ENCODE peak calls at places on chromosomes 6 and 20, in eight cellular contexts. One of them, this sample, is unnamed.
A peak's percentile ranks its signal among the peaks of the same experiment; 100 is the strongest.

GRCh38 chr6:31529329-31530150 is 778 bp downstream of the MCCD1 start:
- DNase-seq in uterus: no peak
- DNase-seq in stimulated activated CD8-positive, alpha-beta memory T cell treated with anti-CD3 and anti-CD28 coated beads, Interleukin-2, amount 100 ng/mL, for 1 hour: no peak
- DNase-seq in foreskin fibroblast: no peak
- DNase-seq in activated naive CD8-positive, alpha-beta T cell treated with anti-CD3 and anti-CD28 coated beads, Interleukin-2, amount 10 ng/mL, durations not matched to agents 7 days and 5 days: no peak
- DNase-seq in M059J: peak; percentile 55
- DNase-seq in breast epithelium: no peak
- DNase-seq in T-helper 2 cell: no peak
- DNase-seq in this sample: no peak

GRCh38 chr6:33377166-33377565 is 14.5 kb upstream of the KIFC1 start:
- DNase-seq in activated naive CD8-positive, alpha-beta T cell treated with anti-CD3 and anti-CD28 coated beads, Interleukin-2, amount 10 ng/mL, durations not matched to agents 7 days and 5 days: no peak
- DNase-seq in uterus: no peak
- DNase-seq in foreskin fibroblast: no peak
- DNase-seq in stimulated activated CD8-positive, alpha-beta memory T cell treated with anti-CD3 and anti-CD28 coated beads, Interleukin-2, amount 100 ng/mL, for 1 hour: no peak
- DNase-seq in breast epithelium: no peak
- DNase-seq in M059J: no peak
- DNase-seq in T-helper 2 cell: no peak
- DNase-seq in this sample: no peak

GRCh38 chr6:117531346-117531745 is 48.9 kb downstream of the DCBLD1 start:
- DNase-seq in breast epithelium: no peak
- DNase-seq in T-helper 2 cell: no peak
- DNase-seq in activated naive CD8-positive, alpha-beta T cell treated with anti-CD3 and anti-CD28 coated beads, Interleukin-2, amount 10 ng/mL, durations not matched to agents 7 days and 5 days: no peak
- DNase-seq in stimulated activated CD8-positive, alpha-beta memory T cell treated with anti-CD3 and anti-CD28 coated beads, Interleukin-2, amount 100 ng/mL, for 1 hour: no peak
- DNase-seq in foreskin fibroblast: no peak
- DNase-seq in uterus: no peak
- DNase-seq in M059J: no peak
- DNase-seq in this sample: no peak

GRCh38 chr20:47577271-47577670 is 75.6 kb downstream of the NCOA3 start:
- DNase-seq in uterus: no peak
- DNase-seq in activated naive CD8-positive, alpha-beta T cell treated with anti-CD3 and anti-CD28 coated beads, Interleukin-2, amount 10 ng/mL, durations not matched to agents 7 days and 5 days: no peak
- DNase-seq in T-helper 2 cell: no peak
- DNase-seq in M059J: no peak
- DNase-seq in foreskin fibroblast: no peak
- DNase-seq in stimulated activated CD8-positive, alpha-beta memory T cell treated with anti-CD3 and anti-CD28 coated beads, Interleukin-2, amount 100 ng/mL, for 1 hour: no peak
- DNase-seq in breast epithelium: no peak
- DNase-seq in this sample: no peak

GRCh38 chr6:116530436-116530835 is 15.0 kb downstream of the TRAPPC3L start:
- DNase-seq in T-helper 2 cell: no peak
- DNase-seq in breast epithelium: no peak
- DNase-seq in activated naive CD8-positive, alpha-beta T cell treated with anti-CD3 and anti-CD28 coated beads, Interleukin-2, amount 10 ng/mL, durations not matched to agents 7 days and 5 days: no peak
- DNase-seq in foreskin fibroblast: no peak
- DNase-seq in stimulated activated CD8-positive, alpha-beta memory T cell treated with anti-CD3 and anti-CD28 coated beads, Interleukin-2, amount 100 ng/mL, for 1 hour: no peak
- DNase-seq in M059J: no peak
- DNase-seq in uterus: no peak
- DNase-seq in this sample: no peak

GRCh38 chr6:45617441-45617840 is 239.7 kb upstream of the SUPT3H start:
- DNase-seq in uterus: no peak
- DNase-seq in breast epithelium: no peak
- DNase-seq in foreskin fibroblast: no peak
- DNase-seq in M059J: peak; percentile 99
- DNase-seq in T-helper 2 cell: no peak
- DNase-seq in activated naive CD8-positive, alpha-beta T cell treated with anti-CD3 and anti-CD28 coated beads, Interleukin-2, amount 10 ng/mL, durations not matched to agents 7 days and 5 days: no peak
- DNase-seq in stimulated activated CD8-positive, alpha-beta memory T cell treated with anti-CD3 and anti-CD28 coated beads, Interleukin-2, amount 100 ng/mL, for 1 hour: no peak
- DNase-seq in this sample: no peak

GRCh38 chr20:63522091-63522868 is 1.7 kb downstream of the PPDPF start:
- DNase-seq in stimulated activated CD8-positive, alpha-beta memory T cell treated with anti-CD3 and anti-CD28 coated beads, Interleukin-2, amount 100 ng/mL, for 1 hour: no peak
- DNase-seq in activated naive CD8-positive, alpha-beta T cell treated with anti-CD3 and anti-CD28 coated beads, Interleukin-2, amount 10 ng/mL, durations not matched to agents 7 days and 5 days: no peak
- DNase-seq in M059J: no peak
- DNase-seq in uterus: no peak
- DNase-seq in breast epithelium: no peak
- DNase-seq in T-helper 2 cell: no peak
- DNase-seq in foreskin fibroblast: no peak
- DNase-seq in this sample: no peak

GRCh38 chr20:5864873-5865582 is 85.3 kb downstream of the TRMT6 start:
- DNase-seq in foreskin fibroblast: peak; percentile 33
- DNase-seq in T-helper 2 cell: no peak
- DNase-seq in uterus: no peak
- DNase-seq in activated naive CD8-positive, alpha-beta T cell treated with anti-CD3 and anti-CD28 coated beads, Interleukin-2, amount 10 ng/mL, durations not matched to agents 7 days and 5 days: no peak
- DNase-seq in M059J: peak; percentile 80
- DNase-seq in breast epithelium: no peak
- DNase-seq in stimulated activated CD8-positive, alpha-beta memory T cell treated with anti-CD3 and anti-CD28 coated beads, Interleukin-2, amount 100 ng/mL, for 1 hour: no peak
- DNase-seq in this sample: no peak

GRCh38 chr6:37042139-37042538 is 36.7 kb downstream of the FGD2 start:
- DNase-seq in uterus: no peak
- DNase-seq in breast epithelium: no peak
- DNase-seq in stimulated activated CD8-positive, alpha-beta memory T cell treated with anti-CD3 and anti-CD28 coated beads, Interleukin-2, amount 100 ng/mL, for 1 hour: no peak
- DNase-seq in T-helper 2 cell: no peak
- DNase-seq in M059J: no peak
- DNase-seq in activated naive CD8-positive, alpha-beta T cell treated with anti-CD3 and anti-CD28 coated beads, Interleukin-2, amount 10 ng/mL, durations not matched to agents 7 days and 5 days: no peak
- DNase-seq in foreskin fibroblast: no peak
- DNase-seq in this sample: no peak

GRCh38 chr6:6881438-6882267 is 226.1 kb upstream of the RREB1 start:
- DNase-seq in activated naive CD8-positive, alpha-beta T cell treated with anti-CD3 and anti-CD28 coated beads, Interleukin-2, amount 10 ng/mL, durations not matched to agents 7 days and 5 days: no peak
- DNase-seq in stimulated activated CD8-positive, alpha-beta memory T cell treated with anti-CD3 and anti-CD28 coated beads, Interleukin-2, amount 100 ng/mL, for 1 hour: no peak
- DNase-seq in foreskin fibroblast: no peak
- DNase-seq in uterus: no peak
- DNase-seq in breast epithelium: peak; percentile 64
- DNase-seq in M059J: peak; percentile 60
- DNase-seq in T-helper 2 cell: no peak
- DNase-seq in this sample: no peak

GRCh38 chr20:49804364-49804763 is 8.3 kb upstream of the SLC9A8 start:
- DNase-seq in breast epithelium: no peak
- DNase-seq in uterus: no peak
- DNase-seq in M059J: no peak
- DNase-seq in activated naive CD8-positive, alpha-beta T cell treated with anti-CD3 and anti-CD28 coated beads, Interleukin-2, amount 10 ng/mL, durations not matched to agents 7 days and 5 days: no peak
- DNase-seq in foreskin fibroblast: no peak
- DNase-seq in T-helper 2 cell: no peak
- DNase-seq in stimulated activated CD8-positive, alpha-beta memory T cell treated with anti-CD3 and anti-CD28 coated beads, Interleukin-2, amount 100 ng/mL, for 1 hour: no peak
- DNase-seq in this sample: no peak

GRCh38 chr20:3221398-3222226 is 12.3 kb downstream of the ITPA start:
- DNase-seq in uterus: no peak
- DNase-seq in foreskin fibroblast: no peak
- DNase-seq in T-helper 2 cell: no peak
- DNase-seq in breast epithelium: no peak
- DNase-seq in stimulated activated CD8-positive, alpha-beta memory T cell treated with anti-CD3 and anti-CD28 coated beads, Interleukin-2, amount 100 ng/mL, for 1 hour: no peak
- DNase-seq in activated naive CD8-positive, alpha-beta T cell treated with anti-CD3 and anti-CD28 coated beads, Interleukin-2, amount 10 ng/mL, durations not matched to agents 7 days and 5 days: no peak
- DNase-seq in M059J: no peak
- DNase-seq in this sample: no peak

GRCh38 chr6:63509652-63510352 is 62.5 kb upstream of the LOC128125822 start:
- DNase-seq in stimulated activated CD8-positive, alpha-beta memory T cell treated with anti-CD3 and anti-CD28 coated beads, Interleukin-2, amount 100 ng/mL, for 1 hour: no peak
- DNase-seq in M059J: peak; percentile 39
- DNase-seq in T-helper 2 cell: no peak
- DNase-seq in breast epithelium: no peak
- DNase-seq in foreskin fibroblast: no peak
- DNase-seq in activated naive CD8-positive, alpha-beta T cell treated with anti-CD3 and anti-CD28 coated beads, Interleukin-2, amount 10 ng/mL, durations not matched to agents 7 days and 5 days: no peak
- DNase-seq in uterus: peak; percentile 77
- DNase-seq in this sample: no peak

GRCh38 chr6:20571261-20571660 is 37.0 kb downstream of the CDKAL1 start:
- DNase-seq in T-helper 2 cell: no peak
- DNase-seq in activated naive CD8-positive, alpha-beta T cell treated with anti-CD3 and anti-CD28 coated beads, Interleukin-2, amount 10 ng/mL, durations not matched to agents 7 days and 5 days: no peak
- DNase-seq in breast epithelium: no peak
- DNase-seq in foreskin fibroblast: no peak
- DNase-seq in uterus: no peak
- DNase-seq in stimulated activated CD8-positive, alpha-beta memory T cell treated with anti-CD3 and anti-CD28 coated beads, Interleukin-2, amount 100 ng/mL, for 1 hour: no peak
- DNase-seq in M059J: no peak
- DNase-seq in this sample: no peak

GRCh38 chr6:169752074-169752623 is 727 bp downstream of the ERMARD start:
- DNase-seq in breast epithelium: no peak
- DNase-seq in activated naive CD8-positive, alpha-beta T cell treated with anti-CD3 and anti-CD28 coated beads, Interleukin-2, amount 10 ng/mL, durations not matched to agents 7 days and 5 days: no peak
- DNase-seq in M059J: peak; percentile 5
- DNase-seq in T-helper 2 cell: no peak
- DNase-seq in stimulated activated CD8-positive, alpha-beta memory T cell treated with anti-CD3 and anti-CD28 coated beads, Interleukin-2, amount 100 ng/mL, for 1 hour: no peak
- DNase-seq in uterus: no peak
- DNase-seq in foreskin fibroblast: no peak
- DNase-seq in this sample: no peak

GRCh38 chr6:83307849-83308248 is 114.7 kb downstream of the RWDD2A start:
- DNase-seq in T-helper 2 cell: no peak
- DNase-seq in uterus: no peak
- DNase-seq in breast epithelium: no peak
- DNase-seq in foreskin fibroblast: no peak
- DNase-seq in stimulated activated CD8-positive, alpha-beta memory T cell treated with anti-CD3 and anti-CD28 coated beads, Interleukin-2, amount 100 ng/mL, for 1 hour: no peak
- DNase-seq in activated naive CD8-positive, alpha-beta T cell treated with anti-CD3 and anti-CD28 coated beads, Interleukin-2, amount 10 ng/mL, durations not matched to agents 7 days and 5 days: no peak
- DNase-seq in M059J: no peak
- DNase-seq in this sample: no peak

GRCh38 chr6:116290799-116291198 is 11.1 kb upstream of the TSPYL1 start:
- DNase-seq in activated naive CD8-positive, alpha-beta T cell treated with anti-CD3 and anti-CD28 coated beads, Interleukin-2, amount 10 ng/mL, durations not matched to agents 7 days and 5 days: no peak
- DNase-seq in M059J: no peak
- DNase-seq in uterus: no peak
- DNase-seq in breast epithelium: no peak
- DNase-seq in T-helper 2 cell: no peak
- DNase-seq in foreskin fibroblast: no peak
- DNase-seq in stimulated activated CD8-positive, alpha-beta memory T cell treated with anti-CD3 and anti-CD28 coated beads, Interleukin-2, amount 100 ng/mL, for 1 hour: no peak
- DNase-seq in this sample: no peak

GRCh38 chr6:104940881-104941693 is 15.8 kb upstream of the LIN28B start:
- DNase-seq in uterus: no peak
- DNase-seq in foreskin fibroblast: peak; percentile 18
- DNase-seq in activated naive CD8-positive, alpha-beta T cell treated with anti-CD3 and anti-CD28 coated beads, Interleukin-2, amount 10 ng/mL, durations not matched to agents 7 days and 5 days: peak; percentile 68
- DNase-seq in M059J: no peak
- DNase-seq in breast epithelium: no peak
- DNase-seq in stimulated activated CD8-positive, alpha-beta memory T cell treated with anti-CD3 and anti-CD28 coated beads, Interleukin-2, amount 100 ng/mL, for 1 hour: no peak
- DNase-seq in T-helper 2 cell: no peak
- DNase-seq in this sample: peak; percentile 17

GRCh38 chr20:58722379-58722778 is 29.8 kb downstream of the NPEPL1 start:
- DNase-seq in M059J: no peak
- DNase-seq in activated naive CD8-positive, alpha-beta T cell treated with anti-CD3 and anti-CD28 coated beads, Interleukin-2, amount 10 ng/mL, durations not matched to agents 7 days and 5 days: no peak
- DNase-seq in breast epithelium: no peak
- DNase-seq in uterus: no peak
- DNase-seq in stimulated activated CD8-positive, alpha-beta memory T cell treated with anti-CD3 and anti-CD28 coated beads, Interleukin-2, amount 100 ng/mL, for 1 hour: no peak
- DNase-seq in T-helper 2 cell: no peak
- DNase-seq in foreskin fibroblast: no peak
- DNase-seq in this sample: no peak

GRCh38 chr20:57069442-57069841 is 197.0 kb downstream of the BMP7 start:
- DNase-seq in uterus: no peak
- DNase-seq in M059J: no peak
- DNase-seq in activated naive CD8-positive, alpha-beta T cell treated with anti-CD3 and anti-CD28 coated beads, Interleukin-2, amount 10 ng/mL, durations not matched to agents 7 days and 5 days: no peak
- DNase-seq in breast epithelium: no peak
- DNase-seq in stimulated activated CD8-positive, alpha-beta memory T cell treated with anti-CD3 and anti-CD28 coated beads, Interleukin-2, amount 100 ng/mL, for 1 hour: no peak
- DNase-seq in T-helper 2 cell: no peak
- DNase-seq in foreskin fibroblast: no peak
- DNase-seq in this sample: no peak

GRCh38 chr6:10422282-10423034 is 7.6 kb upstream of the TFAP2A start:
- DNase-seq in breast epithelium: no peak
- DNase-seq in foreskin fibroblast: no peak
- DNase-seq in uterus: no peak
- DNase-seq in M059J: no peak
- DNase-seq in T-helper 2 cell: no peak
- DNase-seq in activated naive CD8-positive, alpha-beta T cell treated with anti-CD3 and anti-CD28 coated beads, Interleukin-2, amount 10 ng/mL, durations not matched to agents 7 days and 5 days: no peak
- DNase-seq in stimulated activated CD8-positive, alpha-beta memory T cell treated with anti-CD3 and anti-CD28 coated beads, Interleukin-2, amount 100 ng/mL, for 1 hour: no peak
- DNase-seq in this sample: no peak

GRCh38 chr20:8757146-8757545 is 311.7 kb upstream of the PLCB4 start:
- DNase-seq in M059J: peak; percentile 89
- DNase-seq in T-helper 2 cell: no peak
- DNase-seq in uterus: no peak
- DNase-seq in stimulated activated CD8-positive, alpha-beta memory T cell treated with anti-CD3 and anti-CD28 coated beads, Interleukin-2, amount 100 ng/mL, for 1 hour: no peak
- DNase-seq in foreskin fibroblast: peak; percentile 85
- DNase-seq in breast epithelium: no peak
- DNase-seq in activated naive CD8-positive, alpha-beta T cell treated with anti-CD3 and anti-CD28 coated beads, Interleukin-2, amount 10 ng/mL, durations not matched to agents 7 days and 5 days: no peak
- DNase-seq in this sample: no peak

GRCh38 chr20:46062151-46062550 is 27.6 kb downstream of the NCOA5 start:
- DNase-seq in stimulated activated CD8-positive, alpha-beta memory T cell treated with anti-CD3 and anti-CD28 coated beads, Interleukin-2, amount 100 ng/mL, for 1 hour: no peak
- DNase-seq in T-helper 2 cell: no peak
- DNase-seq in activated naive CD8-positive, alpha-beta T cell treated with anti-CD3 and anti-CD28 coated beads, Interleukin-2, amount 10 ng/mL, durations not matched to agents 7 days and 5 days: no peak
- DNase-seq in M059J: no peak
- DNase-seq in uterus: no peak
- DNase-seq in breast epithelium: no peak
- DNase-seq in foreskin fibroblast: no peak
- DNase-seq in this sample: no peak

GRCh38 chr6:170449231-170449630 is 103.9 kb downstream of the PSMB1 start:
- DNase-seq in stimulated activated CD8-positive, alpha-beta memory T cell treated with anti-CD3 and anti-CD28 coated beads, Interleukin-2, amount 100 ng/mL, for 1 hour: no peak
- DNase-seq in uterus: no peak
- DNase-seq in T-helper 2 cell: no peak
- DNase-seq in foreskin fibroblast: no peak
- DNase-seq in breast epithelium: no peak
- DNase-seq in M059J: peak; percentile 27
- DNase-seq in activated naive CD8-positive, alpha-beta T cell treated with anti-CD3 and anti-CD28 coated beads, Interleukin-2, amount 10 ng/mL, durations not matched to agents 7 days and 5 days: no peak
- DNase-seq in this sample: no peak

GRCh38 chr6:4776967-4777925 is 1.0 kb downstream of the CDYL start:
- DNase-seq in activated naive CD8-positive, alpha-beta T cell treated with anti-CD3 and anti-CD28 coated beads, Interleukin-2, amount 10 ng/mL, durations not matched to agents 7 days and 5 days: peak; percentile 55
- DNase-seq in breast epithelium: no peak
- DNase-seq in stimulated activated CD8-positive, alpha-beta memory T cell treated with anti-CD3 and anti-CD28 coated beads, Interleukin-2, amount 100 ng/mL, for 1 hour: peak; percentile 9
- DNase-seq in M059J: peak; percentile 64
- DNase-seq in T-helper 2 cell: no peak
- DNase-seq in uterus: no peak
- DNase-seq in foreskin fibroblast: peak; percentile 26
- DNase-seq in this sample: peak; percentile 68

GRCh38 chr20:60071965-60072364 is 113.7 kb downstream of the CDH26 start:
- DNase-seq in foreskin fibroblast: peak; percentile 33
- DNase-seq in M059J: peak; percentile 69
- DNase-seq in stimulated activated CD8-positive, alpha-beta memory T cell treated with anti-CD3 and anti-CD28 coated beads, Interleukin-2, amount 100 ng/mL, for 1 hour: no peak
- DNase-seq in T-helper 2 cell: no peak
- DNase-seq in uterus: no peak
- DNase-seq in breast epithelium: no peak
- DNase-seq in activated naive CD8-positive, alpha-beta T cell treated with anti-CD3 and anti-CD28 coated beads, Interleukin-2, amount 10 ng/mL, durations not matched to agents 7 days and 5 days: no peak
- DNase-seq in this sample: no peak

GRCh38 chr6:45422541-45423110 is 44.9 kb upstream of the SUPT3H start:
- DNase-seq in foreskin fibroblast: peak; percentile 41
- DNase-seq in activated naive CD8-positive, alpha-beta T cell treated with anti-CD3 and anti-CD28 coated beads, Interleukin-2, amount 10 ng/mL, durations not matched to agents 7 days and 5 days: peak; percentile 74
- DNase-seq in T-helper 2 cell: peak; percentile 31
- DNase-seq in breast epithelium: no peak
- DNase-seq in stimulated activated CD8-positive, alpha-beta memory T cell treated with anti-CD3 and anti-CD28 coated beads, Interleukin-2, amount 100 ng/mL, for 1 hour: peak; percentile 45
- DNase-seq in uterus: peak; percentile 39
- DNase-seq in M059J: peak; percentile 66
- DNase-seq in this sample: peak; percentile 84

GRCh38 chr6:48584846-48585245 is 473.8 kb upstream of the PTCHD4 start:
- DNase-seq in uterus: no peak
- DNase-seq in foreskin fibroblast: no peak
- DNase-seq in stimulated activated CD8-positive, alpha-beta memory T cell treated with anti-CD3 and anti-CD28 coated beads, Interleukin-2, amount 100 ng/mL, for 1 hour: no peak
- DNase-seq in activated naive CD8-positive, alpha-beta T cell treated with anti-CD3 and anti-CD28 coated beads, Interleukin-2, amount 10 ng/mL, durations not matched to agents 7 days and 5 days: no peak
- DNase-seq in M059J: no peak
- DNase-seq in breast epithelium: no peak
- DNase-seq in T-helper 2 cell: no peak
- DNase-seq in this sample: no peak

GRCh38 chr6:16649241-16649640 is 112.0 kb downstream of the ATXN1 start:
- DNase-seq in activated naive CD8-positive, alpha-beta T cell treated with anti-CD3 and anti-CD28 coated beads, Interleukin-2, amount 10 ng/mL, durations not matched to agents 7 days and 5 days: no peak
- DNase-seq in uterus: no peak
- DNase-seq in stimulated activated CD8-positive, alpha-beta memory T cell treated with anti-CD3 and anti-CD28 coated beads, Interleukin-2, amount 100 ng/mL, for 1 hour: no peak
- DNase-seq in M059J: no peak
- DNase-seq in breast epithelium: no peak
- DNase-seq in T-helper 2 cell: no peak
- DNase-seq in foreskin fibroblast: no peak
- DNase-seq in this sample: no peak

GRCh38 chr6:141484726-141485125 is 648.0 kb upstream of the GJE1 start:
- DNase-seq in foreskin fibroblast: no peak
- DNase-seq in stimulated activated CD8-positive, alpha-beta memory T cell treated with anti-CD3 and anti-CD28 coated beads, Interleukin-2, amount 100 ng/mL, for 1 hour: no peak
- DNase-seq in T-helper 2 cell: no peak
- DNase-seq in uterus: no peak
- DNase-seq in M059J: peak; percentile 80
- DNase-seq in breast epithelium: no peak
- DNase-seq in activated naive CD8-positive, alpha-beta T cell treated with anti-CD3 and anti-CD28 coated beads, Interleukin-2, amount 10 ng/mL, durations not matched to agents 7 days and 5 days: no peak
- DNase-seq in this sample: no peak

This sample was measured in stimulated activated effector memory CD8-positive, alpha-beta T cell treated with anti-CD3 and anti-CD28 coated beads, Interleukin-12 subunit alpha, Interleukin-12 subunit beta, amount 100 ng/mL, for 72 hours.